ENCODE peak calls at places on chromosomes 1 and 21, in seven cellular contexts. One of them, this sample, is unnamed.

GRCh38 chr1:65197636-65198035 is 49.6 kb downstream of the AK4 start:
- DNase-seq in GM23338: no peak
- DNase-seq in upper lobe of left lung: no peak
- DNase-seq in stomach: no peak
- DNase-seq in breast epithelium: no peak
- DNase-seq in K562: no peak
- DNase-seq in HL-60: no peak
- DNase-seq in this sample: no peak

GRCh38 chr1:20981903-20982695 is 194.6 kb downstream of the EIF4G3 start:
- DNase-seq in upper lobe of left lung: no peak
- DNase-seq in K562: no peak
- DNase-seq in GM23338: peak; percentile 21
- DNase-seq in breast epithelium: no peak
- DNase-seq in stomach: no peak
- DNase-seq in HL-60: no peak
- DNase-seq in this sample: no peak

GRCh38 chr1:236725638-236726037 is 39.3 kb downstream of the ACTN2 start:
- DNase-seq in breast epithelium: no peak
- DNase-seq in HL-60: no peak
- DNase-seq in GM23338: no peak
- DNase-seq in stomach: no peak
- DNase-seq in K562: no peak
- DNase-seq in upper lobe of left lung: no peak
- DNase-seq in this sample: no peak

GRCh38 chr1:47241114-47242113 is 9.4 kb upstream of the TAL1 start:
- DNase-seq in K562: peak; percentile 71
- DNase-seq in HL-60: no peak
- DNase-seq in GM23338: no peak
- DNase-seq in breast epithelium: no peak
- DNase-seq in upper lobe of left lung: no peak
- DNase-seq in stomach: no peak
- DNase-seq in this sample: no peak

GRCh38 chr1:147452809-147453208 is 88.5 kb upstream of the BCL9 start:
- DNase-seq in HL-60: no peak
- DNase-seq in GM23338: no peak
- DNase-seq in breast epithelium: no peak
- DNase-seq in upper lobe of left lung: no peak
- DNase-seq in stomach: no peak
- DNase-seq in K562: no peak
- DNase-seq in this sample: no peak

GRCh38 chr1:214532070-214532469 is 19.3 kb downstream of the PTPN14 start:
- DNase-seq in K562: no peak
- DNase-seq in upper lobe of left lung: peak; percentile 66
- DNase-seq in breast epithelium: no peak
- DNase-seq in stomach: no peak
- DNase-seq in GM23338: no peak
- DNase-seq in HL-60: no peak
- DNase-seq in this sample: no peak

GRCh38 chr1:44174630-44175029 is 33.2 kb upstream of the KLF18 start:
- DNase-seq in HL-60: no peak
- DNase-seq in upper lobe of left lung: no peak
- DNase-seq in K562: no peak
- DNase-seq in stomach: no peak
- DNase-seq in GM23338: no peak
- DNase-seq in breast epithelium: no peak
- DNase-seq in this sample: no peak

GRCh38 chr1:153565529-153566374 is at the start of gene S100A2:
- DNase-seq in K562: no peak
- DNase-seq in upper lobe of left lung: no peak
- DNase-seq in stomach: peak; percentile 46
- DNase-seq in GM23338: no peak
- DNase-seq in HL-60: peak; percentile 70
- DNase-seq in breast epithelium: peak; percentile 49
- DNase-seq in this sample: no peak

GRCh38 chr21:17050156-17050555 is 462.7 kb upstream of the CXADR start:
- DNase-seq in upper lobe of left lung: no peak
- DNase-seq in K562: no peak
- DNase-seq in breast epithelium: no peak
- DNase-seq in GM23338: peak; percentile 37
- DNase-seq in HL-60: no peak
- DNase-seq in stomach: no peak
- DNase-seq in this sample: no peak

GRCh38 chr1:167638064-167638463 is 8.0 kb downstream of the RCSD1 start:
- DNase-seq in HL-60: no peak
- DNase-seq in K562: no peak
- DNase-seq in stomach: no peak
- DNase-seq in GM23338: no peak
- DNase-seq in upper lobe of left lung: no peak
- DNase-seq in breast epithelium: no peak
- DNase-seq in this sample: no peak

GRCh38 chr21:21612446-21612845 is 614.2 kb downstream of the NCAM2 start:
- DNase-seq in HL-60: no peak
- DNase-seq in GM23338: peak; percentile 69
- DNase-seq in upper lobe of left lung: no peak
- DNase-seq in stomach: no peak
- DNase-seq in breast epithelium: no peak
- DNase-seq in K562: no peak
- DNase-seq in this sample: no peak

GRCh38 chr1:182784556-182785171 is 4.9 kb upstream of the NPL start:
- DNase-seq in HL-60: peak; percentile 10
- DNase-seq in upper lobe of left lung: no peak
- DNase-seq in stomach: no peak
- DNase-seq in breast epithelium: no peak
- DNase-seq in K562: peak; percentile 28
- DNase-seq in GM23338: peak; percentile 79
- DNase-seq in this sample: no peak

GRCh38 chr21:33266050-33266783 is at the start of gene IL10RB:
- DNase-seq in K562: peak; percentile 100
- DNase-seq in stomach: peak; percentile 78
- DNase-seq in upper lobe of left lung: peak; percentile 96
- DNase-seq in breast epithelium: peak; percentile 54
- DNase-seq in GM23338: peak; percentile 92
- DNase-seq in HL-60: peak; percentile 84
- DNase-seq in this sample: peak; percentile 83

GRCh38 chr1:190000365-190000872 is 477.2 kb downstream of the BRINP3 start:
- DNase-seq in HL-60: no peak
- DNase-seq in GM23338: no peak
- DNase-seq in K562: no peak
- DNase-seq in stomach: no peak
- DNase-seq in upper lobe of left lung: no peak
- DNase-seq in breast epithelium: no peak
- DNase-seq in this sample: no peak

GRCh38 chr1:67766117-67766978 is 66.9 kb downstream of the GNG12 start:
- DNase-seq in stomach: peak; percentile 34
- DNase-seq in breast epithelium: no peak
- DNase-seq in GM23338: peak; percentile 77
- DNase-seq in HL-60: no peak
- DNase-seq in upper lobe of left lung: no peak
- DNase-seq in K562: peak; percentile 43
- DNase-seq in this sample: no peak

GRCh38 chr1:70195342-70195741 is 10.0 kb downstream of the LRRC40 start:
- DNase-seq in K562: no peak
- DNase-seq in HL-60: no peak
- DNase-seq in stomach: no peak
- DNase-seq in breast epithelium: no peak
- DNase-seq in GM23338: no peak
- DNase-seq in upper lobe of left lung: no peak
- DNase-seq in this sample: no peak

GRCh38 chr1:107622540-107622939 is 342.4 kb downstream of the VAV3 start:
- DNase-seq in HL-60: no peak
- DNase-seq in K562: no peak
- DNase-seq in breast epithelium: no peak
- DNase-seq in GM23338: no peak
- DNase-seq in stomach: no peak
- DNase-seq in upper lobe of left lung: no peak
- DNase-seq in this sample: no peak

GRCh38 chr1:107623431-107623830 is 341.5 kb downstream of the VAV3 start:
- DNase-seq in GM23338: no peak
- DNase-seq in upper lobe of left lung: no peak
- DNase-seq in K562: no peak
- DNase-seq in stomach: no peak
- DNase-seq in HL-60: no peak
- DNase-seq in breast epithelium: no peak
- DNase-seq in this sample: no peak

GRCh38 chr1:107622975-107623374 is 342.0 kb downstream of the VAV3 start:
- DNase-seq in HL-60: no peak
- DNase-seq in K562: no peak
- DNase-seq in upper lobe of left lung: no peak
- DNase-seq in GM23338: no peak
- DNase-seq in breast epithelium: no peak
- DNase-seq in stomach: no peak
- DNase-seq in this sample: no peak

GRCh38 chr1:107625405-107626029 is 339.5 kb downstream of the VAV3 start:
- DNase-seq in stomach: no peak
- DNase-seq in GM23338: no peak
- DNase-seq in K562: no peak
- DNase-seq in breast epithelium: no peak
- DNase-seq in HL-60: no peak
- DNase-seq in upper lobe of left lung: no peak
- DNase-seq in this sample: no peak

GRCh38 chr1:107626075-107626796 is 338.7 kb downstream of the VAV3 start:
- DNase-seq in GM23338: no peak
- DNase-seq in K562: no peak
- DNase-seq in breast epithelium: no peak
- DNase-seq in upper lobe of left lung: no peak
- DNase-seq in stomach: no peak
- DNase-seq in HL-60: no peak
- DNase-seq in this sample: no peak
- TF ChIP-seq POLR2AphosphoS5 in GM23338: no peak
- TF ChIP-seq POLR2AphosphoS5 in K562: no peak
- TF ChIP-seq POLR2AphosphoS5 in breast epithelium: no peak
- TF ChIP-seq POLR2AphosphoS5 in upper lobe of left lung: no peak
- TF ChIP-seq POLR2AphosphoS5 in stomach: no peak
- TF ChIP-seq POLR2AphosphoS5 in HL-60: no peak
- TF ChIP-seq POLR2AphosphoS5 in this sample: no peak

GRCh38 chr1:15360681-15361080 is 49.0 kb upstream of the EFHD2 start:
- DNase-seq in breast epithelium: no peak
- DNase-seq in GM23338: no peak
- DNase-seq in HL-60: no peak
- DNase-seq in K562: no peak
- DNase-seq in upper lobe of left lung: no peak
- DNase-seq in stomach: no peak
- DNase-seq in this sample: no peak

GRCh38 chr1:15362737-15363128 is 47.0 kb upstream of the EFHD2 start:
- DNase-seq in K562: no peak
- DNase-seq in upper lobe of left lung: no peak
- DNase-seq in stomach: no peak
- DNase-seq in breast epithelium: no peak
- DNase-seq in GM23338: no peak
- DNase-seq in HL-60: no peak
- DNase-seq in this sample: no peak

GRCh38 chr1:15362096-15362736 is 47.5 kb upstream of the EFHD2 start:
- DNase-seq in stomach: no peak
- DNase-seq in K562: no peak
- DNase-seq in GM23338: no peak
- DNase-seq in upper lobe of left lung: no peak
- DNase-seq in HL-60: no peak
- DNase-seq in breast epithelium: no peak
- DNase-seq in this sample: no peak

GRCh38 chr1:15368888-15369287 is 40.8 kb upstream of the EFHD2 start:
- DNase-seq in breast epithelium: no peak
- DNase-seq in HL-60: no peak
- DNase-seq in K562: no peak
- DNase-seq in upper lobe of left lung: no peak
- DNase-seq in stomach: no peak
- DNase-seq in GM23338: no peak
- DNase-seq in this sample: no peak

GRCh38 chr1:15364740-15365139 is 44.9 kb upstream of the EFHD2 start:
- DNase-seq in stomach: no peak
- DNase-seq in breast epithelium: no peak
- DNase-seq in GM23338: peak; percentile 46
- DNase-seq in upper lobe of left lung: no peak
- DNase-seq in HL-60: no peak
- DNase-seq in K562: peak; percentile 28
- DNase-seq in this sample: no peak
- TF ChIP-seq CTCF in stomach: no peak
- TF ChIP-seq CTCF in breast epithelium: no peak
- TF ChIP-seq CTCF in GM23338: peak; percentile 17
- TF ChIP-seq CTCF in upper lobe of left lung: no peak
- TF ChIP-seq CTCF in HL-60: no peak
- TF ChIP-seq CTCF in K562: peak; percentile 52
- TF ChIP-seq CTCF in this sample: no peak

DNA sequence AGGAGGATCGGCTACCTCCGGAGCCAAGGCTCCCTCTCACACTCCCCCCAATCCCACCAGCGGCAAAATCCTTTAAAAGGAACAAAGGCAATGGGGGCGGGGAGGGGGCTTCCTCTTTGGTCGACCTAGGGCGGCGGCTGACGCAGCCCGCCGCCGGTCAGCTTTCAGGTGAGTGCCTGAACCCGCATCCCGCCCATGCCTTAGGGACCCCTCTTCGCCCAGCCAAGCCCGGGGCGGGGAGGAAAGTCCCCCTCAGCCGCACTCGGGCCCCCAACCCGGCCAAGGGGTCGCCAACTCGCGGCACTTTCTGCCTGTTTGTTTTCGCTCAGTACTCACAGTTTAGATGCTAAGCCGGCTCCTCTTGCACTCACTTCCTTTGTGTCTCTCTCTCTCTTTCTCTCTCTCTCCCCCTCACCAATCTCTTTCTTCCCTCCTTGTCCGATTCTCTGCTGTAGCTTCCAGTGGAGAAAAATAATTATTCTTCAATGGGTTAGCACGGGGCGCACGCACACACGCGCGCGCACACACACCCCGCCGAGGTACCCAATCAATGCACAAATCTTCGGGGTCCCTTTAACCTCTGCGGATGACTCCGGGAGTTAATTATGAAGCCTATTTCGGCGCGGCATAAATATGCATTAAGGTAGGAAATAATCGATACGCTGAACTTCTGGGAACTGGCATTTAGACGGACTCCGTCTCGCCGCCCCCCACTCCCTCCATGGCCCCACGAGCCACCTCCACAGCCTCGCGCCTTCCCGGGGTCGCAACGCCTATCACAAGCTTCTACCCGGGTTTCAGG is at the start of gene BLACAT1:
- DNase-seq in breast epithelium: no peak
- DNase-seq in upper lobe of left lung: peak; percentile 51
- DNase-seq in GM23338: peak; percentile 72
- DNase-seq in HL-60: no peak
- DNase-seq in K562: no peak
- DNase-seq in stomach: no peak
- DNase-seq in this sample: no peak
- H3K27ac ChIP-seq in breast epithelium: no peak within 1 kb of the TSS
- H3K27ac ChIP-seq in upper lobe of left lung: no peak within 1 kb of the TSS
- H3K27ac ChIP-seq in GM23338: peak within 1 kb of the TSS; percentile 85
- H3K27ac ChIP-seq in HL-60: no peak within 1 kb of the TSS
- H3K27ac ChIP-seq in K562: no peak within 1 kb of the TSS
- H3K27ac ChIP-seq in stomach: no peak within 1 kb of the TSS
- H3K27ac ChIP-seq in this sample: no peak within 1 kb of the TSS

GRCh38 chr1:109906839-109907180 is 3.8 kb upstream of the CSF1 start:
- DNase-seq in GM23338: no peak
- DNase-seq in upper lobe of left lung: no peak
- DNase-seq in K562: no peak
- DNase-seq in HL-60: no peak
- DNase-seq in breast epithelium: no peak
- DNase-seq in stomach: no peak
- DNase-seq in this sample: no peak
- TF ChIP-seq POLR2AphosphoS5 in GM23338: no peak
- TF ChIP-seq POLR2AphosphoS5 in upper lobe of left lung: no peak
- TF ChIP-seq POLR2AphosphoS5 in K562: no peak
- TF ChIP-seq POLR2AphosphoS5 in HL-60: no peak
- TF ChIP-seq POLR2AphosphoS5 in breast epithelium: no peak
- TF ChIP-seq POLR2AphosphoS5 in stomach: no peak
- TF ChIP-seq POLR2AphosphoS5 in this sample: no peak